ENCODE peak calls at places on chromosomes 3 and 15, in four cellular contexts. G, E, Y and P are unnamed samples.
A peak's percentile ranks its signal among the peaks of the same experiment; 100 is the strongest.

GRCh38 chr3:194667363-194667762 is 4.6 kb downstream of the LSG1 start:
- DNase-seq in G (no peak), E (no peak), Y (no peak), P (no peak)

GRCh38 chr3:177521305-177521704 is 324.0 kb upstream of the TBL1XR1 start:
- DNase-seq in G (no peak), E (peak; percentile 72), Y (peak; percentile 54), P (peak; percentile 79)

GRCh38 chr3:101879623-101880284 is 30.4 kb downstream of the NFKBIZ start:
- DNase-seq in G (no peak), E (no peak), Y (no peak), P (no peak)

GRCh38 chr3:132231633-132232032 is 85.6 kb upstream of the ACP3 start:
- DNase-seq in G (peak; percentile 55), E (no peak), Y (no peak), P (peak; percentile 27)

GRCh38 chr3:100316656-100317069 is 17.9 kb upstream of the NIT2 start:
- DNase-seq in G (peak; percentile 68), E (no peak), Y (no peak), P (peak; percentile 57)

GRCh38 chr15:58147151-58147550 is 9.0 kb downstream of the AQP9 start:
- DNase-seq in G (no peak), E (no peak), Y (no peak), P (no peak)

GRCh38 chr3:101383156-101383575 is 62.8 kb upstream of the IMPG2 start:
- DNase-seq in G (peak; percentile 63), E (peak; percentile 56), Y (peak; percentile 47), P (peak; percentile 65)

GRCh38 chr3:38314767-38315487 is 31.7 kb upstream of the XYLB start:
- DNase-seq in G (no peak), E (no peak), Y (peak; percentile 41), P (no peak)

GRCh38 chr15:80780416-80781221 is 1.4 kb downstream of the CEMIP start:
- DNase-seq in G (peak; percentile 62), E (peak; percentile 84), Y (peak; percentile 91), P (peak; percentile 81)

GRCh38 chr15:80779658-80780415 is 667 bp downstream of the CEMIP start:
- DNase-seq in G (peak; percentile 43), E (peak; percentile 54), Y (peak; percentile 74), P (peak; percentile 45)

GRCh38 chr15:80785811-80786354 is 6.7 kb downstream of the CEMIP start:
- DNase-seq in G (no peak), E (no peak), Y (no peak), P (no peak)

GRCh38 chr15:80785335-80785734 is 6.2 kb downstream of the CEMIP start:
- DNase-seq in G (peak; percentile 60), E (no peak), Y (no peak), P (no peak)

GRCh38 chr15:80783275-80783674 is 4.1 kb downstream of the CEMIP start:
- DNase-seq in G (no peak), E (no peak), Y (no peak), P (no peak)
- H4K5ac ChIP-seq in G (no peak overlapping the region), E (no peak overlapping the region), Y (no peak overlapping the region), P (no peak overlapping the region)

DNA sequence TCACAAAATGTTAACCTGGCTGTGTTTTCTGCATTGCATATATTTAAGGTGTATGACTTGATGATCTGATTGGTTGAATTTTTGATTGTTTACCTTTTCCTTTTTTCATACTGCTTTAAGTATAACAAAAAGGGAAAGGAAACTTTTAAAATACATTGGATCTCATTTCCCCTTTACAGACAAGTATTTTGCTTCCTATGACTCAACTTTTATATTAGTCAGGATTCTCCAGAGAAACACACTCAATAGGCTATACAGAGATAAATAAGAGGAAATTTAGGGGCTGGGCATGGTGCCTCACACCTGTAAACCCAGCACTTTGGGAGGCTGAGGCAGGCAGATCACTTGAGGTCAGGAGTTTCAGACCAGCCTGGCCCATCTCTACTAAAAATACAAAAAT is 205.8 kb downstream of the TJP1 start:
- DNase-seq in G (peak; percentile 4), E (no peak), Y (no peak), P (no peak)
- H4K5ac ChIP-seq in G (no peak overlapping the region), E (no peak overlapping the region), Y (no peak overlapping the region), P (no peak overlapping the region)

GRCh38 chr3:53798144-53798543 is 48.1 kb downstream of the CHDH start:
- DNase-seq in G (no peak), E (no peak), Y (no peak), P (no peak)

GRCh38 chr3:53791317-53791716 is 54.9 kb downstream of the CHDH start:
- DNase-seq in G (no peak), E (no peak), Y (no peak), P (no peak)

GRCh38 chr3:53794597-53794996 is 51.6 kb downstream of the CHDH start:
- DNase-seq in G (peak; percentile 49), E (no peak), Y (no peak), P (peak; percentile 73)

GRCh38 chr3:53796161-53796560 is 50.1 kb downstream of the CHDH start:
- DNase-seq in G (no peak), E (no peak), Y (no peak), P (no peak)

GRCh38 chr3:53795176-53795575 is 51.0 kb downstream of the CHDH start:
- DNase-seq in G (no peak), E (no peak), Y (no peak), P (no peak)
- H4K5ac ChIP-seq in G (no peak overlapping the region), E (no peak overlapping the region), Y (no peak overlapping the region), P (no peak overlapping the region)

DNA sequence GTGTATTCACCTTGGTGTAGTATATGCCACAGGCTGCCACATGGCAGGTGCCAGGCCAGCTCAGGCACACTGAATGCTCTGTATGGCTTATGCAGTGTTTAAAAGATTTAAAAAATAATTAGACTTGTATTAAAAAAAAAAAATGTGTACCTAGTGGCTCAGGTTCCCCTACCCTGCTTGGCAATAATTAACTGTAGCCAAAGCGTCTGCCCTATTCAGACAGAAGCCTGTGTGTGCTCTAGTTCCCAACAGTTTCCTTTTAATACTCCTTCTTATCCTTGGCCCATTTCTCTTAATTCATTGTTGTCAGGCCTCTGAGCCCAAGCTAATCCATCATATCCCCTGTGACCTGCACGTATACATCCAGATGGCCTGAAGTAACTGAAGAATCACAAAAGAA is 752.2 kb upstream of the CFAP20DC start:
- DNase-seq in G (no peak), E (no peak), Y (no peak), P (peak; percentile 71)
- H4K5ac ChIP-seq in G (no peak overlapping the region), E (no peak overlapping the region), Y (no peak overlapping the region), P (no peak overlapping the region)

GRCh38 chr3:126742057-126742456 is 38.0 kb downstream of the CHCHD6 start:
- DNase-seq in G (no peak), E (no peak), Y (no peak), P (no peak)
- H4K5ac ChIP-seq in G (no peak overlapping the region), E (no peak overlapping the region), Y (no peak overlapping the region), P (no peak overlapping the region)

DNA sequence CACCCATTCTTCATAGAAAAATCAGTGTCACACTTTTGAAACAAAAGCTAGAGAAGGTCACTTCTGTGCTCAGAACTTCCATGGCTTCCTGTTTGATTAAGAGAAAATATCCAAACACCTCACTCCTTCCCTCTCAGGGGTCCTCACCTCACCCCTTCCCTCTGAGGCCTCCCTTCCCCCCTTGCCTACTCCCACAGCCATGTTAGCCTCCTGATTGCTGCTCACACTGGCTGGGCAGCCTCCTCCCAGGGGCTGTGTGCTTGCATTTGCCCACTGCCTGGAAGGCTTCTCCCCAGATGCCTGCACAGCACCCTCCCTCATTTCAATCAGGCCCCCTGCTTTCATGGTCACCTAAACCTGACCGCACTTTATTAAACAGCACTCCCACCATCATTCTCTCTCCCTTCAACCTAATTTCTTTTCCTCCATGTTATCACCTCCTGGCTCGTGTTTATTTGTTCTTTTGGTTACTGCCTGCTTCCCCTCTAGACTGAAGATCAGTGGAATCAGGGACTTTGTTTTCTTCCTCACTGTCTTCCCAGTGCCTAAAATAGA is 10.4 kb downstream of the BOC start:
- DNase-seq in G (no peak), E (no peak), Y (no peak), P (no peak)
- H4K5ac ChIP-seq in G (no peak overlapping the region), E (no peak overlapping the region), Y (no peak overlapping the region), P (no peak overlapping the region)